ENCODE peak calls at places on chromosome 1, in eight cellular contexts. One of them, this sample, is unnamed.

GRCh38 chr1:101158424-101158823 is 78.4 kb upstream of the S1PR1 start:
- DNase-seq in bronchial epithelial cell: no peak
- DNase-seq in neural crest cell: no peak
- DNase-seq in AG10803: no peak
- DNase-seq in astrocyte of the spinal cord: no peak
- DNase-seq in foreskin fibroblast: no peak
- DNase-seq in body of pancreas: no peak
- DNase-seq in cardiac fibroblast: no peak
- DNase-seq in this sample: no peak

GRCh38 chr1:93014156-93014555 is 52.9 kb upstream of the DIPK1A start:
- DNase-seq in AG10803: no peak
- DNase-seq in neural crest cell: no peak
- DNase-seq in body of pancreas: no peak
- DNase-seq in cardiac fibroblast: no peak
- DNase-seq in bronchial epithelial cell: no peak
- DNase-seq in foreskin fibroblast: no peak
- DNase-seq in astrocyte of the spinal cord: no peak
- DNase-seq in this sample: no peak

GRCh38 chr1:226736908-226737818 is 1.9 kb downstream of the ITPKB start:
- DNase-seq in astrocyte of the spinal cord: peak
- DNase-seq in neural crest cell: peak
- DNase-seq in cardiac fibroblast: peak
- DNase-seq in body of pancreas: peak
- DNase-seq in bronchial epithelial cell: peak
- DNase-seq in AG10803: peak
- DNase-seq in foreskin fibroblast: peak
- DNase-seq in this sample: peak

GRCh38 chr1:89723863-89724262 is 90.9 kb downstream of the LRRC8C start:
- DNase-seq in cardiac fibroblast: peak
- DNase-seq in bronchial epithelial cell: peak
- DNase-seq in body of pancreas: peak
- DNase-seq in neural crest cell: no peak
- DNase-seq in astrocyte of the spinal cord: no peak
- DNase-seq in foreskin fibroblast: peak
- DNase-seq in AG10803: peak
- DNase-seq in this sample: peak

GRCh38 chr1:211920141-211920572 is 89.6 kb upstream of the LPGAT1 start:
- DNase-seq in astrocyte of the spinal cord: peak
- DNase-seq in foreskin fibroblast: peak
- DNase-seq in neural crest cell: no peak
- DNase-seq in AG10803: peak
- DNase-seq in cardiac fibroblast: peak
- DNase-seq in bronchial epithelial cell: peak
- DNase-seq in body of pancreas: peak
- DNase-seq in this sample: peak

GRCh38 chr1:226526801-226527595 is 21.6 kb upstream of the STUM start:
- DNase-seq in astrocyte of the spinal cord: no peak
- DNase-seq in AG10803: no peak
- DNase-seq in bronchial epithelial cell: peak
- DNase-seq in neural crest cell: no peak
- DNase-seq in body of pancreas: peak
- DNase-seq in cardiac fibroblast: peak
- DNase-seq in foreskin fibroblast: no peak
- DNase-seq in this sample: peak

GRCh38 chr1:178093958-178094751 is at the start of gene RASAL2:
- DNase-seq in body of pancreas: peak
- DNase-seq in foreskin fibroblast: peak
- DNase-seq in astrocyte of the spinal cord: peak
- DNase-seq in AG10803: peak
- DNase-seq in bronchial epithelial cell: no peak
- DNase-seq in cardiac fibroblast: peak
- DNase-seq in neural crest cell: peak
- DNase-seq in this sample: peak

GRCh38 chr1:159867322-159868064 is 5.0 kb upstream of the VSIG8 start:
- DNase-seq in bronchial epithelial cell: peak
- DNase-seq in foreskin fibroblast: no peak
- DNase-seq in astrocyte of the spinal cord: no peak
- DNase-seq in neural crest cell: no peak
- DNase-seq in body of pancreas: peak
- DNase-seq in AG10803: no peak
- DNase-seq in cardiac fibroblast: peak
- DNase-seq in this sample: no peak

GRCh38 chr1:119674110-119674509 is 26.0 kb upstream of the ZNF697 start:
- DNase-seq in bronchial epithelial cell: peak
- DNase-seq in neural crest cell: no peak
- DNase-seq in body of pancreas: no peak
- DNase-seq in cardiac fibroblast: peak
- DNase-seq in AG10803: peak
- DNase-seq in foreskin fibroblast: peak
- DNase-seq in astrocyte of the spinal cord: no peak
- DNase-seq in this sample: peak

GRCh38 chr1:44636711-44637589 is 37.3 kb downstream of the TMEM53 start:
- DNase-seq in AG10803: peak
- DNase-seq in cardiac fibroblast: no peak
- DNase-seq in astrocyte of the spinal cord: peak
- DNase-seq in neural crest cell: no peak
- DNase-seq in bronchial epithelial cell: peak
- DNase-seq in foreskin fibroblast: no peak
- DNase-seq in body of pancreas: no peak
- DNase-seq in this sample: no peak

GRCh38 chr1:59484090-59484489 is 187.2 kb downstream of the FGGY start:
- DNase-seq in cardiac fibroblast: peak
- DNase-seq in neural crest cell: no peak
- DNase-seq in bronchial epithelial cell: peak
- DNase-seq in foreskin fibroblast: peak
- DNase-seq in AG10803: peak
- DNase-seq in body of pancreas: no peak
- DNase-seq in astrocyte of the spinal cord: peak
- DNase-seq in this sample: peak

GRCh38 chr1:56688522-56689026 is 43.5 kb downstream of the PRKAA2 start:
- DNase-seq in foreskin fibroblast: peak
- DNase-seq in cardiac fibroblast: peak
- DNase-seq in AG10803: peak
- DNase-seq in bronchial epithelial cell: peak
- DNase-seq in astrocyte of the spinal cord: peak
- DNase-seq in body of pancreas: no peak
- DNase-seq in neural crest cell: no peak
- DNase-seq in this sample: peak

GRCh38 chr1:39220900-39221870 is 16.7 kb downstream of the MACF1 start:
- DNase-seq in AG10803: no peak
- DNase-seq in cardiac fibroblast: no peak
- DNase-seq in foreskin fibroblast: no peak
- DNase-seq in body of pancreas: no peak
- DNase-seq in neural crest cell: no peak
- DNase-seq in astrocyte of the spinal cord: no peak
- DNase-seq in bronchial epithelial cell: peak
- DNase-seq in this sample: no peak

DNA sequence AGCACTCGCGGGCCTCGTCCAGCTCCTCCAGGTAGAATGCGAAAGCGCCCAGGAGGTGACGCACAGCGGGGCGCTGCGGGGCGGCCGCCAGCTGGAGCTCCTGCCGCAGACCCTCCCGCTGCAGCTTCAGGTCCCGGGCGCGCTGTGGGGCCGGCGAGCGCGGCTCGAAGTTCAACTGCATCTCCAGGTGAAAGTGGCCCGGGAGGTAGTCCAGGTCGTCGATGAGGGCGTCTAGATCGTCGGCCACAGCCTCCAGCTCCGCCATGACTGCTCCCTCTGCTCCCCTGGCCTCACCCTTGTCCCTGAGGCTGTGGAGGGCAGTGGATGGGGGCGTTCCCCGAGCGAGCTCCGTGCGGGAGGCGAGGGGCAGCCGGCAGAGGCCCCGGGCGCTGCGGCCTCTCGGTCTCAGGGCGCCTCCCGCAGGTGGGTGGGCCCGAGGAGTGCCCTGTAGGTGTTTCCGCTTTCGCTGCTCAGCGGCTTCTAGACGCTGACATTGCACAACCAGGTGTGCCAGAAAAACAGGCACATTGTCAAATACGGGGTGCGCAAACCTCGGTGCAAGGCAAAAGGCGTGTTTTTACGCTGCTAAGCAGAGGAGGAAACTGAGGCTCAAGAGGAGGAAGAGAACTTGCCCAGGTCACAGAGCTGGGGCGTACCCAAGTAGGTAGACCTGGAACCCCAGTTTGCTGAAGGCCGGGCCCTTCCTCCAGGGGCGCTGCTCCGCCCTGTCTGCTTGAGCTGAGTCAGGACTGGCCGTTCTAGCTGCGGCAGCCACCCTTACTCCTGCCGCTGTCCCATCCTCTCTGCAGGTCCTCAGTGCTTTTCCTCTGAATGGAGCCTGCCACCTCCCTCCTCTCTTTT is at the start of gene TTC22:
- DNase-seq in cardiac fibroblast: no peak
- DNase-seq in astrocyte of the spinal cord: no peak
- DNase-seq in foreskin fibroblast: no peak
- DNase-seq in AG10803: no peak
- DNase-seq in neural crest cell: no peak
- DNase-seq in bronchial epithelial cell: peak
- DNase-seq in body of pancreas: peak
- DNase-seq in this sample: no peak
- TF ChIP-seq CTCF in cardiac fibroblast: peak
- TF ChIP-seq CTCF in astrocyte of the spinal cord: peak
- TF ChIP-seq CTCF in foreskin fibroblast: peak
- TF ChIP-seq CTCF in AG10803: peak
- TF ChIP-seq CTCF in neural crest cell: no peak
- TF ChIP-seq CTCF in bronchial epithelial cell: peak
- TF ChIP-seq CTCF in body of pancreas: peak
- TF ChIP-seq CTCF in this sample: peak

GRCh38 chr1:230087722-230088115 is 20.7 kb downstream of the GALNT2 start:
- DNase-seq in foreskin fibroblast: no peak
- DNase-seq in AG10803: no peak
- DNase-seq in cardiac fibroblast: no peak
- DNase-seq in astrocyte of the spinal cord: no peak
- DNase-seq in body of pancreas: no peak
- DNase-seq in bronchial epithelial cell: no peak
- DNase-seq in neural crest cell: no peak
- DNase-seq in this sample: no peak

GRCh38 chr1:230086152-230086551 is 19.1 kb downstream of the GALNT2 start:
- DNase-seq in foreskin fibroblast: no peak
- DNase-seq in cardiac fibroblast: no peak
- DNase-seq in astrocyte of the spinal cord: no peak
- DNase-seq in bronchial epithelial cell: no peak
- DNase-seq in neural crest cell: no peak
- DNase-seq in body of pancreas: no peak
- DNase-seq in AG10803: no peak
- DNase-seq in this sample: no peak

GRCh38 chr1:230085178-230085515 is 18.1 kb downstream of the GALNT2 start:
- DNase-seq in neural crest cell: no peak
- DNase-seq in astrocyte of the spinal cord: no peak
- DNase-seq in cardiac fibroblast: no peak
- DNase-seq in body of pancreas: no peak
- DNase-seq in AG10803: no peak
- DNase-seq in foreskin fibroblast: no peak
- DNase-seq in bronchial epithelial cell: no peak
- DNase-seq in this sample: no peak

GRCh38 chr1:230084408-230085177 is 17.6 kb downstream of the GALNT2 start:
- DNase-seq in astrocyte of the spinal cord: peak
- DNase-seq in cardiac fibroblast: peak
- DNase-seq in AG10803: peak
- DNase-seq in foreskin fibroblast: peak
- DNase-seq in body of pancreas: peak
- DNase-seq in bronchial epithelial cell: peak
- DNase-seq in neural crest cell: no peak
- DNase-seq in this sample: peak

GRCh38 chr1:230087034-230087721 is 20.1 kb downstream of the GALNT2 start:
- DNase-seq in foreskin fibroblast: no peak
- DNase-seq in AG10803: no peak
- DNase-seq in body of pancreas: no peak
- DNase-seq in neural crest cell: no peak
- DNase-seq in astrocyte of the spinal cord: no peak
- DNase-seq in cardiac fibroblast: no peak
- DNase-seq in bronchial epithelial cell: peak
- DNase-seq in this sample: no peak
- TF ChIP-seq CTCF in foreskin fibroblast: no peak
- TF ChIP-seq CTCF in AG10803: no peak
- TF ChIP-seq CTCF in body of pancreas: no peak
- TF ChIP-seq CTCF in neural crest cell: no peak
- TF ChIP-seq CTCF in astrocyte of the spinal cord: no peak
- TF ChIP-seq CTCF in cardiac fibroblast: no peak
- TF ChIP-seq CTCF in bronchial epithelial cell: no peak
- TF ChIP-seq CTCF in this sample: no peak

DNA sequence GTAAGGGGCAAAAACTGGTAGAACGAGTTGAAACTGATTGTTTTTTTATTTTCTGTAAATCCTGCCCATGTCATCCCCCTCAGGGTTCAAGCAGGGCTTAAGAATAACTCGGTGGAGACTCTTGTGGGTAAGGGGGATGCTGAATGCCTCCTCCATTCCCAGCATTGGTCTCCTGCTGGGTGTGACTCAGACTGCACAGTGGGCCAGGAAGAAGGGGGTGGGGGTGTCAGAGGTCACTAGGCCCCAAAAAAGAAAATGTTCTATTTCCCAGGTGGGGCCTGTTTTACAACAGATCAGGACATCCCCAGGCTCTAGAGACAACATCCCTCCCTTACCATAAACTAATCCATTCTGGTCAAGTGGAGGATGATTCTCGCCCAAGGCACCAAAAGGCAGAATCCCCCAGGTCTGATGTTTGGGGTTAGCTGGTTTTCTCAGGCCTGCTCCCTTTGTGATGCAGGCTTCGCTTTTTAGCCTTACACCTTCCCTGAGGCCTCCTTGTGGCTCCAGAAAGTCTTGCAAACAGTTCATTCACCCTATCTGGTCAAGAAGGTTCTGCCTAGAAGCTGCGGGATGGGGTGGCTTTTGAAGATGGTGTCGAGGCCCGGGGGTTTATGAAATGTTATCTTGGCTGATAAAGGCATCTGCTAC is 10.7 kb upstream of the GRHL3 start:
- DNase-seq in astrocyte of the spinal cord: peak
- DNase-seq in foreskin fibroblast: no peak
- DNase-seq in bronchial epithelial cell: no peak
- DNase-seq in neural crest cell: no peak
- DNase-seq in body of pancreas: no peak
- DNase-seq in AG10803: no peak
- DNase-seq in cardiac fibroblast: peak
- DNase-seq in this sample: peak
- TF ChIP-seq CTCF in astrocyte of the spinal cord: peak
- TF ChIP-seq CTCF in foreskin fibroblast: peak
- TF ChIP-seq CTCF in bronchial epithelial cell: peak
- TF ChIP-seq CTCF in neural crest cell: peak
- TF ChIP-seq CTCF in body of pancreas: no peak
- TF ChIP-seq CTCF in AG10803: peak
- TF ChIP-seq CTCF in cardiac fibroblast: peak
- TF ChIP-seq CTCF in this sample: peak

DNA sequence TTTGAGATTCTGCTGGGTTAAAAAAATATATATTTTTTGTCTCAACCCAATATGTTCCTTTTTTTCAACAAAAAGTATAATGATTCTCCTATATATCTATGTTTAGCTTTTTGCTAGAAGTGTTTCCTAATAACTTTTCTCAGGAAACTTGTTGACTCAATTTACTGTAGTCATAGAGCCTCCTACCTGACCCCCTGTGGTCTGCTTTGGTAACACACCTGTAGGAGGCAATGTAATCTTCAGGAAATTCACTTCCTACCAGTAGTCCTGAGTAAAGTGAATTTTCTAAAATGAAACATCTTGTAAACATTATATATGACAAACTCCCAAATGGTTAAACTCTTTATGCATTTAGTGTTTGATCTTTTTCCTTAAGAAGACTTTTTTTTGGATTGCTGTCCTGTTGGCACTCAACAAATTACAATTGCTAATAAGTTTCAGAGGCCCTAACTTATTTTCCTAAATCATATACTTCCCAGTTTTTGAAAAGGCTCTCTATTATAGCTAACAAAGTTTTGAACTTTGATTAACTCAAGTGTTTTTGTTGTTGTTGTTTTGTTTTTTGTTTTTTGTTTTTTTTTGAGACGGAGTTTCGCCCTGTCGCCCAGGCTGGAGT is 118.3 kb downstream of the OLFML2B start:
- DNase-seq in bronchial epithelial cell: peak
- DNase-seq in body of pancreas: peak
- DNase-seq in AG10803: peak
- DNase-seq in cardiac fibroblast: peak
- DNase-seq in neural crest cell: no peak
- DNase-seq in foreskin fibroblast: no peak
- DNase-seq in astrocyte of the spinal cord: no peak
- DNase-seq in this sample: peak
- TF ChIP-seq CTCF in bronchial epithelial cell: peak
- TF ChIP-seq CTCF in body of pancreas: peak
- TF ChIP-seq CTCF in AG10803: peak
- TF ChIP-seq CTCF in cardiac fibroblast: peak
- TF ChIP-seq CTCF in neural crest cell: peak
- TF ChIP-seq CTCF in foreskin fibroblast: peak
- TF ChIP-seq CTCF in astrocyte of the spinal cord: peak
- TF ChIP-seq CTCF in this sample: peak